ENCODE peak calls at places on chromosomes 1 and 21, in six cellular contexts. O is fibroblast of villous mesenchyme, A is left lung, W is foreskin fibroblast, S is sigmoid colon, J is uterus. R is an unnamed sample.

GRCh38 chr1:219312967-219313366 is 139.3 kb downstream of the LYPLAL1 start:
- DNase-seq in J (no peak), W (peak), S (no peak), O (peak), A (no peak), R (no peak)

GRCh38 chr1:183023146-183023600 is at the start of gene LAMC1:
- DNase-seq in A (peak), J (peak), W (peak), S (peak), O (peak), R (no peak)

GRCh38 chr1:45640293-45640692 is 16.4 kb upstream of the CCDC17 start:
- DNase-seq in J (no peak), W (no peak), A (no peak), O (peak), S (no peak), R (no peak)

GRCh38 chr1:182725264-182725965 is 41.0 kb upstream of the RGS8 start:
- DNase-seq in S (peak), W (peak), A (no peak), O (peak), J (no peak), R (no peak)

GRCh38 chr1:30675761-30676160 is 47.6 kb downstream of the MATN1 start:
- DNase-seq in S (no peak), A (no peak), J (no peak), O (peak), W (peak), R (no peak)

GRCh38 chr1:172352435-172352834 is 68.0 kb upstream of the C1orf105 start:
- DNase-seq in W (peak), O (no peak), J (no peak), S (no peak), A (no peak), R (no peak)

GRCh38 chr1:230863449-230863848 is 4.9 kb downstream of the C1orf198 start:
- DNase-seq in W (no peak), J (no peak), O (no peak), S (no peak), A (peak), R (no peak)

GRCh38 chr1:107532318-107532717 is 391.5 kb downstream of the NTNG1 start:
- DNase-seq in S (no peak), W (peak), J (no peak), A (no peak), O (no peak), R (no peak)

GRCh38 chr1:233090706-233091494 is 140.5 kb downstream of the NTPCR start:
- DNase-seq in A (no peak), W (no peak), S (no peak), J (no peak), O (no peak), R (no peak)

GRCh38 chr1:222171005-222171404 is 376.9 kb downstream of the HHIPL2 start:
- DNase-seq in J (no peak), W (peak), S (no peak), O (peak), A (no peak), R (no peak)

GRCh38 chr1:243447342-243447741 is 191.5 kb downstream of the SDCCAG8 start:
- DNase-seq in J (no peak), W (peak), A (no peak), O (peak), S (no peak), R (no peak)

GRCh38 chr1:15947382-15948090 is 28.4 kb downstream of the ZBTB17 start:
- DNase-seq in O (no peak), J (no peak), A (no peak), W (no peak), S (no peak), R (no peak)

GRCh38 chr1:165078391-165078790 is 278.1 kb downstream of the LMX1A start:
- DNase-seq in W (no peak), O (no peak), A (no peak), J (no peak), S (no peak), R (no peak)

GRCh38 chr1:173175514-173176146 is 31.5 kb downstream of the TNFSF4 start:
- DNase-seq in J (no peak), W (peak), O (peak), S (no peak), A (no peak), R (no peak)

GRCh38 chr1:188719735-188720134 is 1757.9 kb downstream of the BRINP3 start:
- DNase-seq in A (no peak), J (no peak), S (no peak), W (no peak), O (no peak), R (no peak)

GRCh38 chr1:23341829-23342697 is 2.0 kb downstream of the HNRNPR start:
- DNase-seq in A (no peak), W (no peak), J (no peak), S (no peak), O (peak), R (no peak)

GRCh38 chr1:32828341-32828740 is 10.9 kb downstream of the S100PBP start:
- DNase-seq in A (no peak), S (no peak), W (peak), O (peak), J (no peak), R (no peak)

GRCh38 chr1:88647749-88648415 is 36.2 kb upstream of the PKN2 start:
- DNase-seq in J (no peak), W (no peak), A (no peak), S (no peak), O (no peak), R (no peak)

GRCh38 chr1:78045850-78046778 is at the start of gene GIPC2:
- DNase-seq in W (peak), S (no peak), A (no peak), J (peak), O (peak), R (no peak)

GRCh38 chr1:193408782-193409293 is 222.4 kb upstream of the B3GALT2 start:
- DNase-seq in O (peak), A (peak), S (peak), W (peak), J (peak), R (no peak)

GRCh38 chr1:153366261-153366660 is 8.6 kb downstream of the S100A9 start:
- DNase-seq in J (no peak), A (no peak), O (no peak), W (no peak), S (no peak), R (no peak)

GRCh38 chr1:98949166-98949565 is 55.5 kb downstream of the PLPPR5 start:
- DNase-seq in S (no peak), O (peak), W (peak), J (no peak), A (no peak), R (no peak)

GRCh38 chr1:24275510-24275909 is 43.6 kb upstream of the GRHL3 start:
- DNase-seq in A (no peak), W (peak), J (no peak), O (no peak), S (peak), R (no peak)

GRCh38 chr1:196372896-196373536 is 235.2 kb downstream of the KCNT2 start:
- DNase-seq in S (no peak), W (peak), J (no peak), A (no peak), O (peak), R (no peak)

GRCh38 chr21:14991957-14992356 is 72.8 kb downstream of the NRIP1 start:
- DNase-seq in A (no peak), O (no peak), S (no peak), W (no peak), J (no peak), R (no peak)

GRCh38 chr21:14988760-14989159 is 76.0 kb downstream of the NRIP1 start:
- DNase-seq in W (no peak), S (no peak), O (no peak), A (no peak), J (no peak), R (no peak)

GRCh38 chr21:14989359-14989758 is 75.4 kb downstream of the NRIP1 start:
- DNase-seq in J (no peak), W (peak), A (no peak), O (peak), S (no peak), R (no peak)

GRCh38 chr21:14985306-14985705 is 79.5 kb downstream of the NRIP1 start:
- DNase-seq in W (no peak), A (no peak), O (no peak), S (no peak), J (no peak), R (no peak)

GRCh38 chr21:14987370-14988170 is 77.2 kb downstream of the NRIP1 start:
- DNase-seq in J (no peak), O (no peak), W (no peak), S (no peak), A (no peak), R (no peak)
- TF ChIP-seq CTCF in J (no peak), O (no peak), W (no peak), S (no peak), A (no peak), R (no peak)

GRCh38 chr21:34183331-34183928 is 110.1 kb downstream of the MRPS6 start:
- DNase-seq in W (no peak), J (no peak), O (no peak), A (no peak), S (peak), R (no peak)
- TF ChIP-seq CTCF in W (no peak), J (no peak), O (no peak), A (no peak), S (no peak), R (no peak)

GRCh38 chr1:226549094-226549936 is 751 bp downstream of the STUM start:
- DNase-seq in S (no peak), O (no peak), A (no peak), W (peak), J (peak), R (no peak)
- TF ChIP-seq CTCF in S (no peak), O (no peak), A (no peak), W (no peak), J (no peak), R (no peak)

GRCh38 chr1:160838876-160839275 is 23.8 kb downstream of the CD244 start:
- DNase-seq in A (no peak), S (no peak), O (no peak), J (no peak), W (no peak), R (no peak)

GRCh38 chr1:160836561-160836960 is 26.1 kb downstream of the CD244 start:
- DNase-seq in S (no peak), J (no peak), W (no peak), O (no peak), A (peak), R (no peak)

GRCh38 chr1:160834945-160835565 is 27.6 kb downstream of the CD244 start:
- DNase-seq in O (peak), S (no peak), J (no peak), W (peak), A (no peak), R (peak)

GRCh38 chr1:160836981-160837557 is 25.6 kb downstream of the CD244 start:
- DNase-seq in W (no peak), O (no peak), J (no peak), S (no peak), A (no peak), R (no peak)

GRCh38 chr1:160837558-160838205 is 25.0 kb downstream of the CD244 start:
- DNase-seq in A (peak), S (no peak), O (no peak), W (no peak), J (no peak), R (peak)
- TF ChIP-seq CTCF in A (no peak), S (no peak), O (no peak), W (no peak), J (no peak), R (peak)

DNA sequence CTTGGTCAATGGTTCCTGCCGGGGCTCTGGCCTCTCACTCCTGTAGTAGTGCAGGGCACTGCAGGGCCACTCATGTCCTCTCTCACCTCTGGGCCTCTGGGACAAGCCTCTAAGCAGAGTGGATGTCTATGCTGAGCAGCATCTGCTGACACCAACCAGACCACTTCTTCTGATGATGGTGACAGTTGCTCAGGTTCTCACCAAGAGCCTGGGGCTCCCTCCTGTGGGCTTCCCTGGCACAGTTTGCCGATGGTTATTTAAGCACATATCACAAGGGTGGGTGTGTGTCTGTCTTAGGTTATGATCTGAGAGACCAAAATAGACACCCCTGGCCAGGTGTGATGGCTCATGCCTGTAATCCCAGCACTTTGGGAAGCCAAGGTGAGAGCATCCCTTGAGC is 17.4 kb upstream of the GPR137B start:
- DNase-seq in W (no peak), O (no peak), A (no peak), J (no peak), S (no peak), R (no peak)
- TF ChIP-seq CTCF in W (no peak), O (peak), A (no peak), J (no peak), S (no peak), R (no peak)